ENCODE peak calls at places on chromosomes 3 and 15, in eight cellular contexts. One of them, this sample, is unnamed.

GRCh38 chr15:31352911-31353811 is 26.5 kb downstream of the KLF13 start:
- DNase-seq in neural progenitor cell: no peak
- DNase-seq in mammary epithelial cell: no peak
- DNase-seq in trophoblast cell: no peak
- DNase-seq in K562: peak; percentile 33
- DNase-seq in hepatocyte: peak; percentile 48
- DNase-seq in fibroblast of lung: peak; percentile 91
- DNase-seq in IMR-90: peak; percentile 82
- DNase-seq in this sample: no peak

GRCh38 chr15:49855917-49856637 is 235.2 kb downstream of the DTWD1 start:
- DNase-seq in neural progenitor cell: no peak
- DNase-seq in mammary epithelial cell: no peak
- DNase-seq in trophoblast cell: peak; percentile 97
- DNase-seq in K562: no peak
- DNase-seq in hepatocyte: no peak
- DNase-seq in fibroblast of lung: peak; percentile 100
- DNase-seq in IMR-90: peak; percentile 99
- DNase-seq in this sample: no peak

GRCh38 chr15:51121118-51121517 is 26.4 kb upstream of the TNFAIP8L3 start:
- DNase-seq in neural progenitor cell: peak; percentile 15
- DNase-seq in mammary epithelial cell: peak; percentile 96
- DNase-seq in trophoblast cell: peak; percentile 25
- DNase-seq in K562: peak; percentile 59
- DNase-seq in hepatocyte: peak; percentile 36
- DNase-seq in fibroblast of lung: peak; percentile 88
- DNase-seq in IMR-90: peak; percentile 98
- DNase-seq in this sample: peak; percentile 56

GRCh38 chr3:131349946-131350347 is 31.6 kb upstream of the NUDT16 start:
- DNase-seq in neural progenitor cell: no peak
- DNase-seq in mammary epithelial cell: peak; percentile 78
- DNase-seq in trophoblast cell: peak; percentile 96
- DNase-seq in K562: no peak
- DNase-seq in hepatocyte: peak; percentile 23
- DNase-seq in fibroblast of lung: peak; percentile 38
- DNase-seq in IMR-90: peak; percentile 70
- DNase-seq in this sample: peak; percentile 30

GRCh38 chr3:47108546-47108945 is 55.4 kb downstream of the SETD2 start:
- DNase-seq in neural progenitor cell: peak; percentile 52
- DNase-seq in mammary epithelial cell: no peak
- DNase-seq in trophoblast cell: peak; percentile 5
- DNase-seq in K562: no peak
- DNase-seq in hepatocyte: no peak
- DNase-seq in fibroblast of lung: no peak
- DNase-seq in IMR-90: peak; percentile 20
- DNase-seq in this sample: no peak

GRCh38 chr3:187714404-187714979 is 12.1 kb upstream of the RTP2 start:
- DNase-seq in neural progenitor cell: peak; percentile 78
- DNase-seq in mammary epithelial cell: peak; percentile 70
- DNase-seq in trophoblast cell: peak; percentile 92
- DNase-seq in K562: peak; percentile 66
- DNase-seq in hepatocyte: peak; percentile 84
- DNase-seq in fibroblast of lung: peak; percentile 74
- DNase-seq in IMR-90: peak; percentile 73
- DNase-seq in this sample: no peak

GRCh38 chr15:62402687-62403086 is 237.6 kb upstream of the C2CD4B start:
- DNase-seq in neural progenitor cell: no peak
- DNase-seq in mammary epithelial cell: no peak
- DNase-seq in trophoblast cell: peak; percentile 56
- DNase-seq in K562: no peak
- DNase-seq in hepatocyte: no peak
- DNase-seq in fibroblast of lung: no peak
- DNase-seq in IMR-90: no peak
- DNase-seq in this sample: no peak

GRCh38 chr3:157172746-157173145 is 12.8 kb upstream of the CCNL1 start:
- DNase-seq in neural progenitor cell: no peak
- DNase-seq in mammary epithelial cell: no peak
- DNase-seq in trophoblast cell: no peak
- DNase-seq in K562: no peak
- DNase-seq in hepatocyte: no peak
- DNase-seq in fibroblast of lung: no peak
- DNase-seq in IMR-90: no peak
- DNase-seq in this sample: no peak

GRCh38 chr3:194804796-194805195 is 119.1 kb downstream of the FAM43A start:
- DNase-seq in neural progenitor cell: no peak
- DNase-seq in mammary epithelial cell: no peak
- DNase-seq in trophoblast cell: no peak
- DNase-seq in K562: no peak
- DNase-seq in hepatocyte: no peak
- DNase-seq in fibroblast of lung: no peak
- DNase-seq in IMR-90: no peak
- DNase-seq in this sample: no peak

GRCh38 chr3:111326144-111326995 is 215.6 kb upstream of the CD96 start:
- DNase-seq in neural progenitor cell: no peak
- DNase-seq in mammary epithelial cell: no peak
- DNase-seq in trophoblast cell: no peak
- DNase-seq in K562: no peak
- DNase-seq in hepatocyte: no peak
- DNase-seq in fibroblast of lung: peak; percentile 69
- DNase-seq in IMR-90: peak; percentile 61
- DNase-seq in this sample: no peak

GRCh38 chr3:111325160-111325707 is 216.8 kb upstream of the CD96 start:
- DNase-seq in neural progenitor cell: no peak
- DNase-seq in mammary epithelial cell: no peak
- DNase-seq in trophoblast cell: no peak
- DNase-seq in K562: no peak
- DNase-seq in hepatocyte: no peak
- DNase-seq in fibroblast of lung: peak; percentile 36
- DNase-seq in IMR-90: peak; percentile 37
- DNase-seq in this sample: no peak

GRCh38 chr3:111321786-111322185 is 220.2 kb upstream of the CD96 start:
- DNase-seq in neural progenitor cell: no peak
- DNase-seq in mammary epithelial cell: no peak
- DNase-seq in trophoblast cell: peak; percentile 81
- DNase-seq in K562: no peak
- DNase-seq in hepatocyte: no peak
- DNase-seq in fibroblast of lung: no peak
- DNase-seq in IMR-90: no peak
- DNase-seq in this sample: no peak

GRCh38 chr3:111324142-111324541 is 217.9 kb upstream of the CD96 start:
- DNase-seq in neural progenitor cell: no peak
- DNase-seq in mammary epithelial cell: no peak
- DNase-seq in trophoblast cell: no peak
- DNase-seq in K562: no peak
- DNase-seq in hepatocyte: no peak
- DNase-seq in fibroblast of lung: no peak
- DNase-seq in IMR-90: no peak
- DNase-seq in this sample: no peak

DNA sequence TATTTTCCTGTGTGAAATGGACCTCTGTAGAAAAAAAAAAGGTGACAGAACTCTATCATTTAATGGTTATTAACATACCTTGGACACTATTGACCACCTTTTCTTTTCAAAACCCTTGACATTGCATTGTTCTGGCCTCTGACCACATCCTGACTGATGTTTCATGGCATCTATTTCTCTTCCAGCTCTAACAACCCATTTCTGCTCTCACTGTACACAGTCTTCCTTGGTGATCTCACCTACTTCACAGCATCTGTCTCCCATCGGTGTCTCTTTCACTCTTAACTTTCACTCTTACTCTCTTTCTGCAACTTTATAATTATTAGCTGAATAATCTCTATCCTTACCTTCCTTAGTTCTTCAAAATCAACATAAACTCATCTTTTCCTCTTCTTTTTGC is 217.4 kb upstream of the CD96 start:
- DNase-seq in neural progenitor cell: no peak
- DNase-seq in mammary epithelial cell: no peak
- DNase-seq in trophoblast cell: no peak
- DNase-seq in K562: no peak
- DNase-seq in hepatocyte: no peak
- DNase-seq in fibroblast of lung: no peak
- DNase-seq in IMR-90: no peak
- DNase-seq in this sample: no peak
- H2AFZ ChIP-seq in neural progenitor cell: no peak overlapping the region
- H2AFZ ChIP-seq in mammary epithelial cell: no peak overlapping the region
- H2AFZ ChIP-seq in trophoblast cell: no peak overlapping the region
- H2AFZ ChIP-seq in K562: no peak overlapping the region
- H2AFZ ChIP-seq in hepatocyte: no peak overlapping the region
- H2AFZ ChIP-seq in fibroblast of lung: no peak overlapping the region
- H2AFZ ChIP-seq in IMR-90: no peak overlapping the region
- H2AFZ ChIP-seq in this sample: no peak overlapping the region

GRCh38 chr15:78749831-78750230 is 61.4 kb downstream of the ADAMTS7 start:
- DNase-seq in neural progenitor cell: no peak
- DNase-seq in mammary epithelial cell: no peak
- DNase-seq in trophoblast cell: no peak
- DNase-seq in K562: no peak
- DNase-seq in hepatocyte: no peak
- DNase-seq in fibroblast of lung: no peak
- DNase-seq in IMR-90: no peak
- DNase-seq in this sample: no peak

GRCh38 chr15:78751602-78751979 is 59.7 kb downstream of the ADAMTS7 start:
- DNase-seq in neural progenitor cell: no peak
- DNase-seq in mammary epithelial cell: no peak
- DNase-seq in trophoblast cell: no peak
- DNase-seq in K562: no peak
- DNase-seq in hepatocyte: no peak
- DNase-seq in fibroblast of lung: no peak
- DNase-seq in IMR-90: no peak
- DNase-seq in this sample: no peak

GRCh38 chr15:78752492-78753358 is 58.5 kb downstream of the ADAMTS7 start:
- DNase-seq in neural progenitor cell: peak; percentile 23
- DNase-seq in mammary epithelial cell: no peak
- DNase-seq in trophoblast cell: no peak
- DNase-seq in K562: no peak
- DNase-seq in hepatocyte: no peak
- DNase-seq in fibroblast of lung: no peak
- DNase-seq in IMR-90: no peak
- DNase-seq in this sample: no peak

DNA sequence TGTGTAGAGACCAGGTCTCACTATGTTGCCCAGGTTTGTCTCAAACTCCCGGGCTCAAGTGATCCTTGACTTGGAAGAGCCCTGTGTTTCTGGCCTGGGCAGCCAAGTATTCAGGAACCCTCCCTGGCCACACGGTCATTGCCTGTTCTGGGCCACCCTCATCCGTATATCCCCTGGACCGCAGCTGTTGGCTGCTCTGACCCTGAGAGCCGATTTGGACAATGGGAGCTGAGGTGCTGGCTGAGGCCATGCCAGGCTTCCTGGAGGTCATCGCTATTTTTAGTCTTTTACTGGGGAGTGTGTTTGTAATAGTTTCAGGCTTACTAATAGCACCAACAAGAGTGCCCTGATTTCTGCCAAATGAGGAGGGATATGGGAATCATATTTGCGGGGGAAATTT is 60.7 kb downstream of the ADAMTS7 start:
- DNase-seq in neural progenitor cell: no peak
- DNase-seq in mammary epithelial cell: no peak
- DNase-seq in trophoblast cell: no peak
- DNase-seq in K562: no peak
- DNase-seq in hepatocyte: no peak
- DNase-seq in fibroblast of lung: peak; percentile 12
- DNase-seq in IMR-90: no peak
- DNase-seq in this sample: no peak
- H2AFZ ChIP-seq in neural progenitor cell: no peak overlapping the region
- H2AFZ ChIP-seq in mammary epithelial cell: peak overlapping the region; percentile 64
- H2AFZ ChIP-seq in trophoblast cell: no peak overlapping the region
- H2AFZ ChIP-seq in K562: no peak overlapping the region
- H2AFZ ChIP-seq in hepatocyte: no peak overlapping the region
- H2AFZ ChIP-seq in fibroblast of lung: no peak overlapping the region
- H2AFZ ChIP-seq in IMR-90: no peak overlapping the region
- H2AFZ ChIP-seq in this sample: peak overlapping the region; percentile 61

GRCh38 chr3:190696777-190697501 is 165.6 kb downstream of the GMNC start:
- DNase-seq in neural progenitor cell: peak; percentile 47
- DNase-seq in mammary epithelial cell: no peak
- DNase-seq in trophoblast cell: peak; percentile 71
- DNase-seq in K562: no peak
- DNase-seq in hepatocyte: peak; percentile 58
- DNase-seq in fibroblast of lung: peak; percentile 63
- DNase-seq in IMR-90: peak; percentile 40
- DNase-seq in this sample: no peak

GRCh38 chr3:190695994-190696393 is 166.5 kb downstream of the GMNC start:
- DNase-seq in neural progenitor cell: no peak
- DNase-seq in mammary epithelial cell: no peak
- DNase-seq in trophoblast cell: no peak
- DNase-seq in K562: no peak
- DNase-seq in hepatocyte: no peak
- DNase-seq in fibroblast of lung: no peak
- DNase-seq in IMR-90: no peak
- DNase-seq in this sample: no peak

GRCh38 chr3:190695225-190695624 is 167.3 kb downstream of the GMNC start:
- DNase-seq in neural progenitor cell: no peak
- DNase-seq in mammary epithelial cell: no peak
- DNase-seq in trophoblast cell: peak; percentile 65
- DNase-seq in K562: no peak
- DNase-seq in hepatocyte: no peak
- DNase-seq in fibroblast of lung: no peak
- DNase-seq in IMR-90: peak; percentile 12
- DNase-seq in this sample: no peak

GRCh38 chr3:190692256-190692655 is 170.2 kb downstream of the GMNC start:
- DNase-seq in neural progenitor cell: no peak
- DNase-seq in mammary epithelial cell: peak; percentile 63
- DNase-seq in trophoblast cell: peak; percentile 82
- DNase-seq in K562: no peak
- DNase-seq in hepatocyte: no peak
- DNase-seq in fibroblast of lung: no peak
- DNase-seq in IMR-90: no peak
- DNase-seq in this sample: no peak

GRCh38 chr3:190694335-190695001 is 168.0 kb downstream of the GMNC start:
- DNase-seq in neural progenitor cell: no peak
- DNase-seq in mammary epithelial cell: no peak
- DNase-seq in trophoblast cell: no peak
- DNase-seq in K562: no peak
- DNase-seq in hepatocyte: no peak
- DNase-seq in fibroblast of lung: no peak
- DNase-seq in IMR-90: no peak
- DNase-seq in this sample: no peak
- H2AFZ ChIP-seq in neural progenitor cell: no peak overlapping the region
- H2AFZ ChIP-seq in mammary epithelial cell: no peak overlapping the region
- H2AFZ ChIP-seq in trophoblast cell: no peak overlapping the region
- H2AFZ ChIP-seq in K562: no peak overlapping the region
- H2AFZ ChIP-seq in hepatocyte: no peak overlapping the region
- H2AFZ ChIP-seq in fibroblast of lung: no peak overlapping the region
- H2AFZ ChIP-seq in IMR-90: no peak overlapping the region
- H2AFZ ChIP-seq in this sample: no peak overlapping the region

GRCh38 chr3:161672478-161672877 is 175.9 kb downstream of the OTOL1 start:
- DNase-seq in neural progenitor cell: no peak
- DNase-seq in mammary epithelial cell: peak; percentile 16
- DNase-seq in trophoblast cell: no peak
- DNase-seq in K562: no peak
- DNase-seq in hepatocyte: no peak
- DNase-seq in fibroblast of lung: no peak
- DNase-seq in IMR-90: no peak
- DNase-seq in this sample: no peak
- H2AFZ ChIP-seq in neural progenitor cell: no peak overlapping the region
- H2AFZ ChIP-seq in mammary epithelial cell: no peak overlapping the region
- H2AFZ ChIP-seq in trophoblast cell: no peak overlapping the region
- H2AFZ ChIP-seq in K562: no peak overlapping the region
- H2AFZ ChIP-seq in hepatocyte: no peak overlapping the region
- H2AFZ ChIP-seq in fibroblast of lung: no peak overlapping the region
- H2AFZ ChIP-seq in IMR-90: no peak overlapping the region
- H2AFZ ChIP-seq in this sample: no peak overlapping the region